ENCODE peak calls at places on chromosome 1, in seven cellular contexts. One of them, this sample, is unnamed.
A peak's percentile ranks its signal among the peaks of the same experiment; 100 is the strongest.

GRCh38 chr1:10338047-10338446 is 60.8 kb upstream of the PGD start:
- DNase-seq in upper lobe of right lung: no peak
- DNase-seq in HEK293T: peak; percentile 62
- DNase-seq in activated CD4-positive, CD25-positive, alpha-beta regulatory T cell: no peak
- DNase-seq in hepatic stellate cell: peak; percentile 67
- DNase-seq in T-cell: peak; percentile 14
- DNase-seq in sciatic nerve: peak; percentile 67
- DNase-seq in this sample: peak; percentile 41

GRCh38 chr1:14946011-14946359 is 207.6 kb upstream of the TMEM51 start:
- DNase-seq in hepatic stellate cell: no peak
- DNase-seq in activated CD4-positive, CD25-positive, alpha-beta regulatory T cell: no peak
- DNase-seq in T-cell: no peak
- DNase-seq in sciatic nerve: no peak
- DNase-seq in HEK293T: no peak
- DNase-seq in upper lobe of right lung: no peak
- DNase-seq in this sample: no peak

GRCh38 chr1:203166192-203166940 is 9.3 kb downstream of the MYBPH start:
- DNase-seq in upper lobe of right lung: peak; percentile 75
- DNase-seq in sciatic nerve: no peak
- DNase-seq in hepatic stellate cell: no peak
- DNase-seq in activated CD4-positive, CD25-positive, alpha-beta regulatory T cell: no peak
- DNase-seq in HEK293T: peak; percentile 63
- DNase-seq in T-cell: no peak
- DNase-seq in this sample: no peak

GRCh38 chr1:3907031-3907534 is 7.0 kb upstream of the C1orf174 start:
- DNase-seq in hepatic stellate cell: no peak
- DNase-seq in sciatic nerve: no peak
- DNase-seq in activated CD4-positive, CD25-positive, alpha-beta regulatory T cell: no peak
- DNase-seq in HEK293T: no peak
- DNase-seq in T-cell: no peak
- DNase-seq in upper lobe of right lung: peak; percentile 54
- DNase-seq in this sample: peak; percentile 55

GRCh38 chr1:16249838-16250241 is 12.9 kb upstream of the CPLANE2 start:
- DNase-seq in sciatic nerve: no peak
- DNase-seq in T-cell: no peak
- DNase-seq in HEK293T: no peak
- DNase-seq in activated CD4-positive, CD25-positive, alpha-beta regulatory T cell: no peak
- DNase-seq in upper lobe of right lung: peak; percentile 55
- DNase-seq in hepatic stellate cell: no peak
- DNase-seq in this sample: no peak

GRCh38 chr1:76474922-76475321 is 392.4 kb upstream of the ST6GALNAC5 start:
- DNase-seq in activated CD4-positive, CD25-positive, alpha-beta regulatory T cell: no peak
- DNase-seq in sciatic nerve: no peak
- DNase-seq in HEK293T: no peak
- DNase-seq in T-cell: no peak
- DNase-seq in upper lobe of right lung: no peak
- DNase-seq in hepatic stellate cell: no peak
- DNase-seq in this sample: no peak

GRCh38 chr1:113388621-113389355 is 1.5 kb upstream of the MAGI3 start:
- DNase-seq in hepatic stellate cell: peak; percentile 12
- DNase-seq in T-cell: no peak
- DNase-seq in HEK293T: peak; percentile 45
- DNase-seq in activated CD4-positive, CD25-positive, alpha-beta regulatory T cell: no peak
- DNase-seq in upper lobe of right lung: no peak
- DNase-seq in sciatic nerve: no peak
- DNase-seq in this sample: peak; percentile 2

GRCh38 chr1:212699104-212699838 is 369 bp downstream of the BATF3 start:
- DNase-seq in T-cell: peak; percentile 38
- DNase-seq in activated CD4-positive, CD25-positive, alpha-beta regulatory T cell: no peak
- DNase-seq in hepatic stellate cell: peak; percentile 70
- DNase-seq in upper lobe of right lung: peak; percentile 84
- DNase-seq in sciatic nerve: peak; percentile 65
- DNase-seq in HEK293T: peak; percentile 82
- DNase-seq in this sample: peak; percentile 57

This sample was measured in nephron progenitor cell.